ENCODE peak calls at places on chromosomes 13 and 19, in four cellular contexts. Y is aorta, I is lung, M is IMR-90. V is an unnamed sample.

GRCh38 chr19:6298413-6298812 is 18.6 kb upstream of the MLLT1 start:
- DNase-seq in Y (peak; percentile 43), I (no peak), M (no peak), V (no peak)

GRCh38 chr19:18999016-18999758 is 34.1 kb downstream of the SUGP2 start:
- DNase-seq in Y (no peak), I (no peak), M (peak; percentile 58), V (no peak)

GRCh38 chr13:40152145-40152544 is 496.7 kb downstream of the COG6 start:
- DNase-seq in I (no peak), Y (no peak), M (peak; percentile 49), V (no peak)

GRCh38 chr13:30615851-30616311 is 1.8 kb upstream of the USPL1 start:
- DNase-seq in Y (no peak), M (peak; percentile 41), I (no peak), V (no peak)

GRCh38 chr13:72437458-72437857 is 290.0 kb downstream of the MZT1 start:
- DNase-seq in I (no peak), M (peak; percentile 63), Y (no peak), V (no peak)

GRCh38 chr19:38006361-38007045 is 99.5 kb downstream of the SIPA1L3 start:
- DNase-seq in M (no peak), I (no peak), Y (no peak), V (no peak)

GRCh38 chr13:110230661-110231347 is 76.2 kb downstream of the COL4A1 start:
- DNase-seq in Y (no peak), M (no peak), I (no peak), V (peak; percentile 60)

GRCh38 chr13:109998808-109999528 is 212.6 kb upstream of the IRS2 start:
- DNase-seq in Y (no peak), I (no peak), M (peak; percentile 95), V (no peak)

GRCh38 chr19:1744822-1745563 is 8.3 kb upstream of the ONECUT3 start:
- DNase-seq in I (no peak), Y (no peak), M (no peak), V (no peak)

GRCh38 chr13:53788286-53788685 is 759.7 kb downstream of the OLFM4 start:
- DNase-seq in I (no peak), M (no peak), Y (no peak), V (no peak)

GRCh38 chr19:14363203-14364097 is 17.8 kb upstream of the ADGRE5 start:
- DNase-seq in M (peak; percentile 42), Y (peak; percentile 96), I (peak; percentile 72), V (peak; percentile 93)

GRCh38 chr19:46016426-46017094 is 6.3 kb downstream of the PGLYRP1 start:
- DNase-seq in I (peak; percentile 82), M (peak; percentile 68), Y (peak; percentile 94), V (peak; percentile 87)

GRCh38 chr19:57887195-57887941 is 1.5 kb downstream of the ZNF814 start:
- DNase-seq in I (no peak), Y (no peak), M (no peak), V (no peak)

GRCh38 chr13:90448466-90449037 is 898.9 kb upstream of the MIR17HG start:
- DNase-seq in I (no peak), Y (no peak), M (no peak), V (no peak)

GRCh38 chr19:14197882-14198281 is 8.1 kb downstream of the ADGRL1 start:
- DNase-seq in I (no peak), M (no peak), Y (no peak), V (no peak)

GRCh38 chr13:33251131-33251629 is 34.4 kb downstream of the STARD13 start:
- DNase-seq in M (peak; percentile 99), Y (no peak), I (no peak), V (no peak)

GRCh38 chr13:33678906-33679657 is 138.9 kb upstream of the RFC3 start:
- DNase-seq in Y (no peak), M (peak; percentile 1), I (peak; percentile 76), V (no peak)

GRCh38 chr13:113489549-113490495 is 689 bp downstream of the DCUN1D2 start:
- DNase-seq in I (peak; percentile 37), M (peak; percentile 41), Y (no peak), V (peak; percentile 76)

GRCh38 chr13:21567714-21568113 is 36.3 kb downstream of the MICU2 start:
- DNase-seq in Y (no peak), I (no peak), M (peak; percentile 20), V (no peak)

GRCh38 chr13:98370806-98371553 is 193.9 kb upstream of the RNF113B start:
- DNase-seq in M (peak; percentile 97), Y (no peak), I (no peak), V (peak; percentile 34)

GRCh38 chr19:3152431-3152780 is 16.6 kb downstream of the GNA15 start:
- DNase-seq in M (no peak), I (no peak), Y (peak; percentile 49), V (no peak)

GRCh38 chr13:78875792-78876580 is 217.0 kb upstream of the OBI1 start:
- DNase-seq in M (no peak), Y (no peak), I (no peak), V (no peak)

GRCh38 chr19:35554076-35554475 is 8.7 kb downstream of the TMEM147 start:
- DNase-seq in Y (no peak), M (no peak), I (no peak), V (no peak)

GRCh38 chr19:18368504-18369222 is 17.3 kb upstream of the GDF15 start:
- DNase-seq in I (no peak), M (no peak), Y (no peak), V (no peak)

GRCh38 chr19:51098366-51099069 is 9.7 kb downstream of the CTU1 start:
- DNase-seq in Y (peak; percentile 82), M (no peak), I (no peak), V (no peak)

GRCh38 chr13:45046445-45046844 is 57.1 kb downstream of the GPALPP1 start:
- DNase-seq in I (no peak), Y (no peak), M (no peak), V (no peak)

GRCh38 chr13:82747948-82748347 is 1134.3 kb downstream of the SLITRK1 start:
- DNase-seq in Y (no peak), I (no peak), M (peak; percentile 53), V (no peak)

GRCh38 chr19:34662919-34663318 is 14.0 kb downstream of the SCGB2B2 start:
- DNase-seq in Y (no peak), I (no peak), M (no peak), V (no peak)

GRCh38 chr13:113589961-113590339 is 5.4 kb downstream of the TFDP1 start:
- DNase-seq in I (no peak), Y (peak; percentile 55), M (no peak), V (no peak)

GRCh38 chr19:33685541-33685940 is 63.8 kb downstream of the CHST8 start:
- DNase-seq in I (no peak), M (no peak), Y (peak; percentile 45), V (no peak)

GRCh38 chr13:109786457-109787134 is at the start of gene IRS2:
- DNase-seq in I (peak; percentile 91), M (peak; percentile 90), Y (peak; percentile 97), V (peak; percentile 96)

GRCh38 chr13:52695856-52696255 is 43.2 kb downstream of the SUGT1 start:
- DNase-seq in Y (no peak), M (peak; percentile 67), I (no peak), V (no peak)

GRCh38 chr13:101919541-101920306 is 467.2 kb downstream of the ITGBL1 start:
- DNase-seq in Y (peak; percentile 80), M (peak; percentile 10), I (no peak), V (no peak)

GRCh38 chr13:99393791-99394735 is 86.9 kb upstream of the GPR183 start:
- DNase-seq in Y (no peak), I (no peak), M (no peak), V (no peak)

GRCh38 chr19:55131421-55131820 is 14.0 kb upstream of the PPP1R12C start:
- DNase-seq in I (no peak), Y (peak; percentile 34), M (peak; percentile 57), V (no peak)

GRCh38 chr13:83057119-83057518 is 825.2 kb downstream of the SLITRK1 start:
- DNase-seq in M (peak; percentile 65), Y (no peak), I (no peak), V (no peak)

GRCh38 chr13:35472308-35473008 is 4.0 kb downstream of the MAB21L1 start:
- DNase-seq in Y (no peak), I (no peak), M (no peak), V (no peak)

GRCh38 chr19:56623006-56623405 is 20.0 kb upstream of the SMIM17 start:
- DNase-seq in I (no peak), Y (no peak), M (no peak), V (no peak)
- H3K9me3 ChIP-seq in I (no peaks in the 10 kb centered on the region), Y (peaks cover 56% of the 10 kb centered on the region), M (peaks cover 73% of the 10 kb centered on the region), V (peaks cover 50% of the 10 kb centered on the region)

DNA sequence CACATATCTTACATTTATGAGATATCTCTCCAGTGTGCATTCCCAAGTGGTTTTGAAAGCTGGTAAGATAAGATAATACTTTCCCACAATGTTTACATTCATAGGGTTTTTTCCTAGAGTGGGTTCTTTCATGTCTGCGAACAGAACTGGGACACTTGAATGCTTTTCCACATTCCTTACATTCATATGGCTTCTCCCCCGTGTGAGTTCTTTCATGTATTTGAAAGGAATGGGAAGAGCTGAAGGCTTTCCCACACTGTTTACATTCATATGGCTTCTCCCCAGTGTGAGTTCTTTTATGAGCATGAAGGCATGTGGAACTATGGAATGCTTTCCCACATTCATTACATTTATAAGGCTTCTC is 19.7 kb downstream of the ZNF433 start:
- DNase-seq in I (no peak), Y (no peak), M (no peak), V (no peak)
- H3K9me3 ChIP-seq in I (peaks cover 14% of the 10 kb centered on the region), Y (peaks cover 25% of the 10 kb centered on the region), M (peaks cover 78% of the 10 kb centered on the region), V (peaks cover 96% of the 10 kb centered on the region)

DNA sequence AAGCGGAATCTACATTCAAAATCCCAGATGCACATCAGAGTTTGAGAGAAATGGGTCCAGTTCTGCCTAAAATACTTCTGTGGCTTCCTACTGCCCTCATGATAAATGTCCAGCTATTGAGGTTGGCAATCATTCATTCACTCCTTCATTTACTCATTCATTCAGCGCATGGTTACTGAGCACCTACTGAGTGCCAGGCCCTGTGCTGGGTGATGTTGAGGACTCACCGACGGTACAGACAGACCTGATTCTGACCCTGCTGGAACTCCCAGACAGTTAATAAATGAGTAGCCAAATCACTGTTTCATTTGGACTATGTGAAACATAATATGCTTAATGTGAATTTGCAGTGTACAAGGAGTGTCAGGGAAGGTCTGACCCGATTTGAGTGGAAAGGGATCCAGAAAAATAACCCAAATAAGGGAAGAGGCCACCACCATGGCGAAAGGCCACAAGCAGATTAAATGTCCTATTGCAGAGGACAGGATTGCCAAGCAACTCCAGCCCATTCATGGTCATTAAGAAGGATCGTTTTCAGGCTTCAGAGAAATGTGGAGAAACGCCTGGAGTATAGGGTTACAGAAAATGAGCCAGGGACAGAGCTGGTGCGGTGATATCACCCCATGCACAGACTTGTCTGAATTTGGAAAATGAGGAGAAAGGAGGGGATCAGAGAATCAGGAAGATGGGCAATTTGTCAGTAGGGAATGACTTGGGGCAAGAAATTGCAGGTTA is 20.5 kb downstream of the DYRK1B start:
- DNase-seq in I (no peak), M (no peak), Y (no peak), V (peak; percentile 42)
- H3K9me3 ChIP-seq in I (no peaks in the 10 kb centered on the region), M (peaks cover 2% of the 10 kb centered on the region), Y (peaks cover 2% of the 10 kb centered on the region), V (no peaks in the 10 kb centered on the region)

GRCh38 chr19:36997843-36998235 is 80.4 kb upstream of the ZNF420 start:
- DNase-seq in M (no peak), I (no peak), Y (no peak), V (no peak)

GRCh38 chr19:36997152-36997842 is 80.9 kb upstream of the ZNF420 start:
- DNase-seq in I (no peak), Y (no peak), M (no peak), V (no peak)

DNA sequence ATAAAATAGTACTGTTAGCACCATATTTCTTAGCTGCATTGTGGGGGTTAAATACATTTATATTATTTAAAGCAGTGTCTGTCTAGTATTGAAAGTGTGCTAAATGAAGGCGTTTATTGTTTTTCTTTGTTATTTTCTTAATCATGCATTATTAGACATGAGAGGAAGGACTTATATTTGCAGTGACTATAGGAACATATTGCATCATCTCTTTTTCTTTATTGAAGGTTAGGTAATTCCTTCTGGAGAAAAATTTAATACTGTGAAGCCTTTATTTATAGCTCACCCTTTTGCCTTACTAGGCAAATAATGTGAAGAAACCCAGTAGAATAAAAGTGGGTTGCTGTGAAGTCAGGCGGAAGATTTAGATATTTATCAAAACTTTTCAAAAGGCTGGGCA is 78.9 kb upstream of the ZNF420 start:
- DNase-seq in Y (no peak), M (no peak), I (no peak), V (no peak)
- H3K9me3 ChIP-seq in Y (peaks cover 11% of the 10 kb centered on the region), M (peaks cover 20% of the 10 kb centered on the region), I (no peaks in the 10 kb centered on the region), V (no peaks in the 10 kb centered on the region)

V was measured in tibial artery.